ENCODE peak calls at places on chromosomes 6 and 20, in seven cellular contexts. V, X, D, P, U, E and Y are unnamed samples.

GRCh38 chr20:38563802-38564431 is 17.1 kb upstream of the ADIG start:
- DNase-seq in V (no peak), X (no peak), D (no peak), P (no peak), U (no peak), E (no peak), Y (no peak)

GRCh38 chr6:136525586-136526195 is 24.5 kb downstream of the MAP7 start:
- DNase-seq in V (peak), X (no peak), D (no peak), P (no peak), U (no peak), E (peak), Y (no peak)

GRCh38 chr6:129786548-129786947 is 74.6 kb downstream of the TMEM244 start:
- DNase-seq in V (no peak), X (no peak), D (no peak), P (no peak), U (no peak), E (no peak), Y (peak)

GRCh38 chr6:73929421-73929820 is 233.4 kb downstream of the CD109 start:
- DNase-seq in V (no peak), X (no peak), D (no peak), P (no peak), U (no peak), E (no peak), Y (peak)

GRCh38 chr6:127481628-127482027 is 22.4 kb upstream of the KIAA0408 start:
- DNase-seq in V (no peak), X (no peak), D (no peak), P (no peak), U (peak), E (no peak), Y (peak)

GRCh38 chr20:63898882-63899558 is 4.1 kb downstream of the DNAJC5 start:
- DNase-seq in V (no peak), X (no peak), D (no peak), P (no peak), U (no peak), E (no peak), Y (no peak)

GRCh38 chr20:57389695-57390603 is 1.2 kb upstream of the RBM38 start:
- DNase-seq in V (peak), X (peak), D (no peak), P (no peak), U (no peak), E (peak), Y (peak)

GRCh38 chr20:63968136-63968927 is 1.4 kb downstream of the ZNF512B start:
- DNase-seq in V (no peak), X (peak), D (no peak), P (no peak), U (no peak), E (peak), Y (no peak)

GRCh38 chr20:21702001-21702400 is 3.5 kb upstream of the PAX1 start:
- DNase-seq in V (peak), X (no peak), D (no peak), P (no peak), U (no peak), E (no peak), Y (no peak)

DNA sequence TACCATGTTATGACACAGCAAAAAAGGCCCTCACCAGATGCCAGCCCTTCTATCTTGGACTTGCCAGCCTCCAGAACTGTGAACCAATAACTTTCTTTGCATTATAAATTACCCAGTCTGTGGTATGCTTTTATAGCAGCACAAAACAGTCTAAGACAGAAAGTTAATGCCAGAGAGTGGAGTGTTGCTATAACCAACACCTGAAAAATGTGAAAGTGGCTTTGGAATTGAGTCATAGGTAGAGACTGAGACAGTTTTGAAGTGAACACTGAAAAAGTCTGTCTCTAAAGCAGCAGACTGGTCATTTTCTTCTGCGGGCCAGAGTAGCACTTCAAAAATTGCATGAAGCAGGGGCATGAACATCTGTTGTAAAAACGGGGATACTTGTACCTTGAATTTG is 28.0 kb upstream of the ASIP start:
- DNase-seq in V (no peak), X (no peak), D (no peak), P (no peak), U (no peak), E (no peak), Y (no peak)
- TF ChIP-seq CTCF in V (no peak), X (no peak), D (no peak), P (no peak), U (no peak), E (no peak), Y (no peak)

GRCh38 chr6:160534050-160534696 is 129.9 kb downstream of the LPA start:
- DNase-seq in V (peak), X (peak), D (peak), P (peak), U (peak), E (peak), Y (peak)
- H3K4me3 ChIP-seq in V (peak), X (no peak), D (no peak), P (no peak), U (peak), E (peak), Y (peak)

GRCh38 chr20:33663161-33664084 is 1.3 kb downstream of the C20orf144 start:
- DNase-seq in V (peak), X (peak), D (peak), P (peak), U (peak), E (peak), Y (peak)
- TF ChIP-seq CTCF in V (no peak), X (peak), D (no peak), P (no peak), U (no peak), E (peak), Y (no peak)

DNA sequence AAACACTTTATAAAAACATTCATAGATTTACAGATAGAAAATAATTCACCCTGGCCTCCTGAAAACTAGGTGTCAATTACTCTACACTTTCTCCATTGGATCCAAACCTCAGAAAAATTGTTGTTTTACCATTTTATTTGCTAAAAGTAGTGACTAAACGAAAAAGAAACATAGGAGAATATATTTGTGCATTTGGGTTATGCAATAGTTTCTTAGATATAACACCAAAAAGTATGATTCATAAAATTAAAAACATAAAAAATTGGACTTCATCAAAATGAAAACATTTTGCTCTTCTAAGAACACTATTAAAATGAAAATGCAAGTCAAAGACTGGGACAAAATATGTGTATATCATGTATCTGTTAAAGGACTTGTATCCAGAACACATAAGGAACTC is 671.3 kb downstream of the MAFB start:
- DNase-seq in V (no peak), X (no peak), D (no peak), P (no peak), U (no peak), E (no peak), Y (no peak)
- H3K4me3 ChIP-seq in V (no peak), X (no peak), D (no peak), P (no peak), U (no peak), E (no peak), Y (no peak)

GRCh38 chr6:100462396-100462795 is 2.3 kb downstream of the SIM1 start:
- DNase-seq in V (no peak), X (no peak), D (no peak), P (no peak), U (no peak), E (no peak), Y (no peak)

GRCh38 chr6:100459291-100459690 is 5.4 kb downstream of the SIM1 start:
- DNase-seq in V (no peak), X (no peak), D (no peak), P (no peak), U (no peak), E (no peak), Y (no peak)

GRCh38 chr6:100461273-100461919 is 3.3 kb downstream of the SIM1 start:
- DNase-seq in V (peak), X (no peak), D (no peak), P (no peak), U (no peak), E (peak), Y (no peak)

GRCh38 chr6:100461920-100462295 is 2.8 kb downstream of the SIM1 start:
- DNase-seq in V (no peak), X (no peak), D (no peak), P (no peak), U (no peak), E (no peak), Y (no peak)

DNA sequence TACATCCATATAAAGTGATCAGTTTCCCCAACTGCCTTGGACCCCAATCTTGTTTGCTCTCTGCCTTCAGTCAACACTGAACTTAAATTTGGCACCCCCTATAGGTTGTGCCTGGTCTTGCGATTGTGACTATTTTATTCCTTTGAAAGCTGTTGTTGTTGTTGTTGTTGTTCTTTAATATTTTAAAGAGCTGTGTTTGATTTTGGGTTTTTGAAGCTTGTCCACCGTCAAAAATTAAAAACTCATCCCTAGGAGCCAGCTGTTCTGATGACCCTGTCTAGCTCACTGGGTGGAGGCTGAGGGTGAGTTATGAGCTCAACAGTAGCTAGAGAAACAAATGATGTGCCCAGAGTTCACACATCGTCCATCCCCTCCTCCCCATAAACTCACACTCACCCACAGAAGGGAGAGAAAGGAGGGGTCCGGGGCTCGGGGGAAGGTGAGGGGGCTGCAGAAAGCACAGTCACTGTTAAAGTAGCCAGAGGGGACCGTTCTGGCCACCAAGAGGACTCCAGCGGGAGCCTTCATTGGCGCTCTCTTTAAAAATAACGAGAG is 4.0 kb downstream of the SIM1 start:
- DNase-seq in V (peak), X (no peak), D (no peak), P (no peak), U (no peak), E (peak), Y (no peak)
- TF ChIP-seq CTCF in V (peak), X (no peak), D (peak), P (no peak), U (peak), E (peak), Y (peak)

DNA sequence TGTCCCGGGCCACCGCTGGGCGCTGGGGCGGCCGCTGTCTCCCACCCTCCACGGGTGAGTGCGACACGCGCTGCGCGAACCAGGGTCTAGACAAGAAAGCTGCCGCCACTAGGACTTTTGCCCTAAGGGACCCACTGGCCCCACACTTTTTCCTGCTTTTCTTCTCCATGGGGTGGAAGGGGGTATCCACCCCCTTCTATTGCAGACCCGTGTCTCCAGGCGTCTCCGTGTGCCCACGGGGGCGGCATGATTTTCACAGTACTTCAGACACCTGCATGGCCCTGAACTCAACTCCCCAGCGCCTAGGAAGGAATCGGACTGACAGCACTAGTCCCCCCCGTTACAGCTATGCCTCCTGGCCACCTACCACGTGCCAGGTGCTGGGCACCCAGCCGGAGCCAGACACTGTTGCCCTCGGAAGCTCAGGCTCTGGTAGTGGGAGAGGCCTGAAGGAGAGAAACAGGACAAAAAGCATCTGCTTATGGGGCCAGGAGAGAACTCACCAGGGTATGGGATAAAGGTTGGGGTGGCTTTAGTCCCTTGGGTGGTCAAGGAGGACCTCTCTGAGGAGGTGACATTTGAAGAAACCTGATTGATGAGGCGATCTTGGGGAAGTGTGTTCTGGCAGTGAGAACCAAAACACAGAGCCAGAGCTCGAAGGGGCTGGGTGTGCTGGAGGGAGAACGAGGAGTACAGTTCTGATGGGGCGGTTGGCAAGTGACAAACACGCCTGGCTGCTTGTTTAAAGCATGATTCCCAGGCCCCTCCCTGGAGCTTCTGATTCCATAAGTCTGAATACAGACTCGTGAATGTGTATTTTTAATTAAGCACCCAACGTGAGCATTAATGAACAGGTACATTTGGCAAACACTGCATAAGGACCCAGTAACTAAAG is 622 bp upstream of the NFATC2 start:
- DNase-seq in V (no peak), X (no peak), D (no peak), P (no peak), U (no peak), E (no peak), Y (no peak)
- H3K4me3 ChIP-seq in V (peak), X (peak), D (peak), P (peak), U (no peak), E (peak), Y (peak)

GRCh38 chr6:20870493-20870892 is 336.2 kb downstream of the CDKAL1 start:
- DNase-seq in V (no peak), X (no peak), D (no peak), P (no peak), U (no peak), E (no peak), Y (no peak)

GRCh38 chr6:20877008-20877937 is 343.0 kb downstream of the CDKAL1 start:
- DNase-seq in V (no peak), X (peak), D (no peak), P (no peak), U (peak), E (no peak), Y (peak)

GRCh38 chr6:20876016-20876415 is 341.8 kb downstream of the CDKAL1 start:
- DNase-seq in V (peak), X (no peak), D (no peak), P (no peak), U (peak), E (no peak), Y (peak)

GRCh38 chr6:20875369-20875963 is 341.2 kb downstream of the CDKAL1 start:
- DNase-seq in V (peak), X (peak), D (peak), P (no peak), U (peak), E (no peak), Y (peak)

GRCh38 chr6:20873425-20874190 is 339.4 kb downstream of the CDKAL1 start:
- DNase-seq in V (peak), X (no peak), D (peak), P (no peak), U (peak), E (peak), Y (peak)
- TF ChIP-seq CTCF in V (peak), X (no peak), D (peak), P (no peak), U (peak), E (peak), Y (peak)

GRCh38 chr6:166296035-166296883 is 11.9 kb downstream of the PRR18 start:
- DNase-seq in V (no peak), X (no peak), D (no peak), P (no peak), U (no peak), E (no peak), Y (no peak)
- H3K4me3 ChIP-seq in V (no peak), X (no peak), D (no peak), P (no peak), U (no peak), E (no peak), Y (no peak)

DNA sequence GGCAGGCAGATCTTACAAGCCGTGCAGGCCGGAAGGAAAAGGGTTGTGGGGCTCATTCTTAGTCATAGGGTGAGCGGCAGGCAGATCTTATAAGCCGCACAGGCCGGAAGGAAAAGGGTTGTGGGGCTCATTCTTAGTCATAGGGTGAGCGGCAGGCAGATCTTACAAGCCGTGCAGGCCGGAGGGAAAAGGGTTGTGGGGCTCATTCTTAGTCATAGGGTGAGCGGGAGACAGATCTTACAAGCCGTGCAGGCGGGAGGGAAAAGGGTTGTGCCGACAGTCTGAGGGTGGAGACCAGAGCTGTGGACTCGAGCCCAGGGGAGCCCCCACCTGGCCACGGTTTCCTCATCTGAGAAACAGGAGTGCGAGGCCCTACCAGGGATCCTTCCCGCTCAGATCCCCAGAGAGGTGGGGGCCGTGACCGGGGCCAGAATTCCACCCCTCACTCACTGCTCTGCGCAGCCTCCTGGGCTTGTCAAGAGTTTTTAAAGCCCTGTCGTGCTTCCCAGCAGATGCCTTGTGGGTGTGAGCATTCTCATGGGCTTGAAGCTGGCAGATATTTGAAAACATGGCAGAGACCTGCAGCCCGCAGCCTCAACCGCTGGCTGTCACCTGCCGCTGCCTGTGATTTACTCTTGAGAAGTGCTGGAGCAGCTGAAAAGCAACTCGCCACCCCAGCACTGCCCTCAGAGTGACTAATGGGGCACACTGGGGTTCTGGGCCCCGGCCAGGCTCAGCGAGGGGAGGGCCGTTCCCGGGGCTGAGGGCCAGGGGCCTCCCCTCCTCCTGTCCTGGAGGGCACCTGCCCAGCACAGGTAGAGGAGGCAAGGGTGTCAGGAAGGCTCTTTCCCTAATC is 31.9 kb downstream of the NTSR1 start:
- DNase-seq in V (no peak), X (peak), D (no peak), P (peak), U (peak), E (no peak), Y (peak)
- TF ChIP-seq CTCF in V (no peak), X (no peak), D (no peak), P (no peak), U (no peak), E (no peak), Y (no peak)

GRCh38 chr6:33426590-33427563 is 7.0 kb downstream of the SYNGAP1 start:
- DNase-seq in V (peak), X (no peak), D (no peak), P (no peak), U (no peak), E (peak), Y (no peak)
- H3K4me3 ChIP-seq in V (peak), X (peak), D (peak), P (peak), U (peak), E (peak), Y (peak)